ENCODE peak calls at places on chromosomes 5 and 9, in five cellular contexts. One of them, this sample, is unnamed.

GRCh38 chr9:112091805-112092204 is 83.3 kb downstream of the SUSD1 start:
- DNase-seq in GM06990: no peak
- DNase-seq in pancreas: no peak
- DNase-seq in lower leg skin: no peak
- DNase-seq in fibroblast of pulmonary artery: peak; percentile 52
- DNase-seq in this sample: peak; percentile 42

GRCh38 chr9:105859428-105860091 is 165.2 kb downstream of the TMEM38B start:
- DNase-seq in GM06990: no peak
- DNase-seq in pancreas: no peak
- DNase-seq in lower leg skin: no peak
- DNase-seq in fibroblast of pulmonary artery: no peak
- DNase-seq in this sample: no peak

GRCh38 chr5:168076561-168076991 is 214.9 kb upstream of the WWC1 start:
- DNase-seq in GM06990: no peak
- DNase-seq in pancreas: no peak
- DNase-seq in lower leg skin: peak; percentile 56
- DNase-seq in fibroblast of pulmonary artery: peak; percentile 51
- DNase-seq in this sample: no peak

GRCh38 chr9:129270903-129271431 is 92.9 kb upstream of the IER5L start:
- DNase-seq in GM06990: peak; percentile 78
- DNase-seq in pancreas: no peak
- DNase-seq in lower leg skin: no peak
- DNase-seq in fibroblast of pulmonary artery: peak; percentile 78
- DNase-seq in this sample: peak; percentile 81

GRCh38 chr5:112691758-112692157 is 45.9 kb upstream of the APC start:
- DNase-seq in GM06990: peak; percentile 17
- DNase-seq in pancreas: no peak
- DNase-seq in lower leg skin: no peak
- DNase-seq in fibroblast of pulmonary artery: peak; percentile 71
- DNase-seq in this sample: peak; percentile 71

GRCh38 chr5:179258922-179259730 is 86.1 kb downstream of the ADAMTS2 start:
- DNase-seq in GM06990: no peak
- DNase-seq in pancreas: peak; percentile 43
- DNase-seq in lower leg skin: no peak
- DNase-seq in fibroblast of pulmonary artery: peak; percentile 87
- DNase-seq in this sample: peak; percentile 54

GRCh38 chr9:81609782-81610738 is 79.3 kb downstream of the TLE1 start:
- DNase-seq in GM06990: no peak
- DNase-seq in pancreas: no peak
- DNase-seq in lower leg skin: no peak
- DNase-seq in fibroblast of pulmonary artery: peak; percentile 28
- DNase-seq in this sample: peak; percentile 12

GRCh38 chr9:120928015-120928719 is 1.6 kb upstream of the TRAF1 start:
- DNase-seq in GM06990: peak; percentile 49
- DNase-seq in pancreas: peak; percentile 75
- DNase-seq in lower leg skin: no peak
- DNase-seq in fibroblast of pulmonary artery: no peak
- DNase-seq in this sample: no peak

GRCh38 chr5:131488463-131488862 is 146.6 kb downstream of the RAPGEF6 start:
- DNase-seq in GM06990: peak; percentile 71
- DNase-seq in pancreas: no peak
- DNase-seq in lower leg skin: no peak
- DNase-seq in fibroblast of pulmonary artery: peak; percentile 39
- DNase-seq in this sample: no peak

GRCh38 chr5:73321757-73322452 is 126.7 kb downstream of the FOXD1 start:
- DNase-seq in GM06990: no peak
- DNase-seq in pancreas: no peak
- DNase-seq in lower leg skin: no peak
- DNase-seq in fibroblast of pulmonary artery: peak; percentile 65
- DNase-seq in this sample: peak; percentile 90

GRCh38 chr5:171162602-171163001 is 146.4 kb upstream of the TLX3 start:
- DNase-seq in GM06990: no peak
- DNase-seq in pancreas: no peak
- DNase-seq in lower leg skin: no peak
- DNase-seq in fibroblast of pulmonary artery: peak; percentile 39
- DNase-seq in this sample: peak; percentile 14

GRCh38 chr5:72178910-72179815 is 71.9 kb downstream of the MAP1B start:
- DNase-seq in GM06990: no peak
- DNase-seq in pancreas: no peak
- DNase-seq in lower leg skin: peak; percentile 70
- DNase-seq in fibroblast of pulmonary artery: peak; percentile 95
- DNase-seq in this sample: peak; percentile 89

GRCh38 chr9:21060919-21061561 is 16.7 kb downstream of the IFNB1 start:
- DNase-seq in GM06990: no peak
- DNase-seq in pancreas: no peak
- DNase-seq in lower leg skin: no peak
- DNase-seq in fibroblast of pulmonary artery: no peak
- DNase-seq in this sample: peak; percentile 80

GRCh38 chr5:120684749-120685415 is 220.8 kb downstream of the PRR16 start:
- DNase-seq in GM06990: no peak
- DNase-seq in pancreas: no peak
- DNase-seq in lower leg skin: no peak
- DNase-seq in fibroblast of pulmonary artery: no peak
- DNase-seq in this sample: no peak
- TF ChIP-seq CTCF in GM06990: peak; percentile 25
- TF ChIP-seq CTCF in pancreas: no peak
- TF ChIP-seq CTCF in lower leg skin: no peak
- TF ChIP-seq CTCF in fibroblast of pulmonary artery: no peak
- TF ChIP-seq CTCF in this sample: peak; percentile 31

GRCh38 chr9:82903503-82903902 is 159.4 kb downstream of the RASEF start:
- DNase-seq in GM06990: no peak
- DNase-seq in pancreas: no peak
- DNase-seq in lower leg skin: no peak
- DNase-seq in fibroblast of pulmonary artery: no peak
- DNase-seq in this sample: no peak
- TF ChIP-seq CTCF in GM06990: no peak
- TF ChIP-seq CTCF in pancreas: no peak
- TF ChIP-seq CTCF in lower leg skin: no peak
- TF ChIP-seq CTCF in fibroblast of pulmonary artery: no peak
- TF ChIP-seq CTCF in this sample: no peak

GRCh38 chr9:95907794-95908193 is 32.3 kb downstream of the ERCC6L2 start:
- DNase-seq in GM06990: no peak
- DNase-seq in pancreas: no peak
- DNase-seq in lower leg skin: no peak
- DNase-seq in fibroblast of pulmonary artery: no peak
- DNase-seq in this sample: no peak
- TF ChIP-seq CTCF in GM06990: peak; percentile 23
- TF ChIP-seq CTCF in pancreas: no peak
- TF ChIP-seq CTCF in lower leg skin: no peak
- TF ChIP-seq CTCF in fibroblast of pulmonary artery: peak; percentile 14
- TF ChIP-seq CTCF in this sample: peak; percentile 7

GRCh38 chr9:117691367-117691766 is 12.8 kb upstream of the TLR4 start:
- DNase-seq in GM06990: no peak
- DNase-seq in pancreas: no peak
- DNase-seq in lower leg skin: no peak
- DNase-seq in fibroblast of pulmonary artery: no peak
- DNase-seq in this sample: no peak
- TF ChIP-seq CTCF in GM06990: no peak
- TF ChIP-seq CTCF in pancreas: no peak
- TF ChIP-seq CTCF in lower leg skin: no peak
- TF ChIP-seq CTCF in fibroblast of pulmonary artery: no peak
- TF ChIP-seq CTCF in this sample: no peak

GRCh38 chr9:86286278-86286677 is 3.9 kb upstream of the ISCA1 start:
- DNase-seq in GM06990: no peak
- DNase-seq in pancreas: no peak
- DNase-seq in lower leg skin: no peak
- DNase-seq in fibroblast of pulmonary artery: no peak
- DNase-seq in this sample: no peak
- TF ChIP-seq CTCF in GM06990: no peak
- TF ChIP-seq CTCF in pancreas: no peak
- TF ChIP-seq CTCF in lower leg skin: no peak
- TF ChIP-seq CTCF in fibroblast of pulmonary artery: no peak
- TF ChIP-seq CTCF in this sample: no peak